ENCODE peak calls at places on chromosomes 2 and 18, in eight cellular contexts. One of them, this sample, is unnamed.

GRCh38 chr18:3771121-3771971 is 321.4 kb downstream of the TGIF1 start:
- DNase-seq in cardiac muscle cell: peak
- DNase-seq in psoas muscle: peak
- DNase-seq in Peyer's patch: peak
- DNase-seq in uterus: peak
- DNase-seq in neural progenitor cell: peak
- DNase-seq in Calu3: peak
- DNase-seq in kidney epithelial cell: peak
- DNase-seq in this sample: peak

GRCh38 chr2:162324953-162325352 is 6.5 kb upstream of the IFIH1 start:
- DNase-seq in neural progenitor cell: no peak
- DNase-seq in kidney epithelial cell: no peak
- DNase-seq in uterus: no peak
- DNase-seq in psoas muscle: no peak
- DNase-seq in Calu3: no peak
- DNase-seq in cardiac muscle cell: no peak
- DNase-seq in Peyer's patch: no peak
- DNase-seq in this sample: no peak

GRCh38 chr18:13500891-13501887 is 225.2 kb downstream of the FAM210A start:
- DNase-seq in kidney epithelial cell: peak
- DNase-seq in Calu3: peak
- DNase-seq in Peyer's patch: no peak
- DNase-seq in uterus: peak
- DNase-seq in neural progenitor cell: no peak
- DNase-seq in psoas muscle: peak
- DNase-seq in cardiac muscle cell: no peak
- DNase-seq in this sample: no peak

GRCh38 chr2:226579519-226579918 is 220.1 kb downstream of the IRS1 start:
- DNase-seq in Peyer's patch: no peak
- DNase-seq in neural progenitor cell: no peak
- DNase-seq in kidney epithelial cell: no peak
- DNase-seq in Calu3: no peak
- DNase-seq in cardiac muscle cell: no peak
- DNase-seq in psoas muscle: no peak
- DNase-seq in uterus: no peak
- DNase-seq in this sample: no peak

GRCh38 chr2:176686328-176686727 is 417.1 kb downstream of the MTX2 start:
- DNase-seq in psoas muscle: no peak
- DNase-seq in neural progenitor cell: no peak
- DNase-seq in kidney epithelial cell: no peak
- DNase-seq in uterus: no peak
- DNase-seq in cardiac muscle cell: no peak
- DNase-seq in Peyer's patch: no peak
- DNase-seq in Calu3: no peak
- DNase-seq in this sample: no peak

GRCh38 chr18:38940863-38941531 is 1375.4 kb upstream of the CELF4 start:
- DNase-seq in Calu3: peak
- DNase-seq in Peyer's patch: no peak
- DNase-seq in neural progenitor cell: no peak
- DNase-seq in kidney epithelial cell: peak
- DNase-seq in cardiac muscle cell: no peak
- DNase-seq in uterus: no peak
- DNase-seq in psoas muscle: no peak
- DNase-seq in this sample: no peak

GRCh38 chr2:160214461-160215055 is 14.5 kb upstream of the ITGB6 start:
- DNase-seq in Calu3: peak
- DNase-seq in cardiac muscle cell: no peak
- DNase-seq in uterus: peak
- DNase-seq in kidney epithelial cell: peak
- DNase-seq in Peyer's patch: no peak
- DNase-seq in psoas muscle: peak
- DNase-seq in neural progenitor cell: no peak
- DNase-seq in this sample: no peak

GRCh38 chr2:237723613-237724012 is 75.0 kb upstream of the RBM44 start:
- DNase-seq in Peyer's patch: peak
- DNase-seq in kidney epithelial cell: no peak
- DNase-seq in uterus: no peak
- DNase-seq in cardiac muscle cell: no peak
- DNase-seq in neural progenitor cell: peak
- DNase-seq in psoas muscle: no peak
- DNase-seq in Calu3: peak
- DNase-seq in this sample: no peak

GRCh38 chr2:143282684-143283083 is 153.5 kb downstream of the ARHGAP15 start:
- DNase-seq in psoas muscle: no peak
- DNase-seq in kidney epithelial cell: no peak
- DNase-seq in cardiac muscle cell: no peak
- DNase-seq in neural progenitor cell: peak
- DNase-seq in Calu3: no peak
- DNase-seq in uterus: no peak
- DNase-seq in Peyer's patch: no peak
- DNase-seq in this sample: no peak

GRCh38 chr2:219435701-219436100 is 1.1 kb downstream of the SPEG start:
- DNase-seq in psoas muscle: no peak
- DNase-seq in uterus: no peak
- DNase-seq in cardiac muscle cell: no peak
- DNase-seq in neural progenitor cell: no peak
- DNase-seq in kidney epithelial cell: no peak
- DNase-seq in Calu3: no peak
- DNase-seq in Peyer's patch: no peak
- DNase-seq in this sample: no peak

GRCh38 chr2:204335642-204336041 is 209.6 kb upstream of the PARD3B start:
- DNase-seq in kidney epithelial cell: no peak
- DNase-seq in uterus: no peak
- DNase-seq in psoas muscle: no peak
- DNase-seq in Calu3: no peak
- DNase-seq in neural progenitor cell: no peak
- DNase-seq in Peyer's patch: no peak
- DNase-seq in cardiac muscle cell: no peak
- DNase-seq in this sample: no peak

GRCh38 chr2:103410221-103410620 is 648.4 kb downstream of the TMEM182 start:
- DNase-seq in kidney epithelial cell: no peak
- DNase-seq in psoas muscle: no peak
- DNase-seq in Peyer's patch: no peak
- DNase-seq in Calu3: no peak
- DNase-seq in uterus: no peak
- DNase-seq in neural progenitor cell: no peak
- DNase-seq in cardiac muscle cell: no peak
- DNase-seq in this sample: no peak

GRCh38 chr18:30763913-30764350 is 278.6 kb downstream of the DSC3 start:
- DNase-seq in kidney epithelial cell: no peak
- DNase-seq in Peyer's patch: no peak
- DNase-seq in uterus: no peak
- DNase-seq in psoas muscle: no peak
- DNase-seq in cardiac muscle cell: peak
- DNase-seq in neural progenitor cell: peak
- DNase-seq in Calu3: no peak
- DNase-seq in this sample: no peak

GRCh38 chr2:15241929-15242328 is 319.2 kb downstream of the NBAS start:
- DNase-seq in Peyer's patch: no peak
- DNase-seq in neural progenitor cell: no peak
- DNase-seq in cardiac muscle cell: no peak
- DNase-seq in uterus: no peak
- DNase-seq in psoas muscle: no peak
- DNase-seq in kidney epithelial cell: no peak
- DNase-seq in Calu3: no peak
- DNase-seq in this sample: no peak

GRCh38 chr18:9782073-9782857 is 74.2 kb downstream of the RAB31 start:
- DNase-seq in Peyer's patch: no peak
- DNase-seq in neural progenitor cell: no peak
- DNase-seq in psoas muscle: no peak
- DNase-seq in kidney epithelial cell: peak
- DNase-seq in Calu3: no peak
- DNase-seq in uterus: peak
- DNase-seq in cardiac muscle cell: no peak
- DNase-seq in this sample: no peak

GRCh38 chr2:236459393-236459792 is 110.2 kb upstream of the ACKR3 start:
- DNase-seq in uterus: no peak
- DNase-seq in Calu3: no peak
- DNase-seq in neural progenitor cell: no peak
- DNase-seq in cardiac muscle cell: no peak
- DNase-seq in Peyer's patch: no peak
- DNase-seq in psoas muscle: no peak
- DNase-seq in kidney epithelial cell: no peak
- DNase-seq in this sample: no peak

GRCh38 chr2:122322815-122323214 is 567.4 kb downstream of the TSN start:
- DNase-seq in psoas muscle: no peak
- DNase-seq in neural progenitor cell: peak
- DNase-seq in Calu3: no peak
- DNase-seq in cardiac muscle cell: no peak
- DNase-seq in Peyer's patch: no peak
- DNase-seq in uterus: no peak
- DNase-seq in kidney epithelial cell: no peak
- DNase-seq in this sample: no peak

GRCh38 chr2:237403024-237403882 is 10.7 kb downstream of the COL6A3 start:
- DNase-seq in kidney epithelial cell: no peak
- DNase-seq in Peyer's patch: peak
- DNase-seq in uterus: peak
- DNase-seq in Calu3: no peak
- DNase-seq in cardiac muscle cell: no peak
- DNase-seq in neural progenitor cell: no peak
- DNase-seq in psoas muscle: peak
- DNase-seq in this sample: no peak

GRCh38 chr2:1960761-1961160 is 216.4 kb upstream of the PXDN start:
- DNase-seq in uterus: no peak
- DNase-seq in Peyer's patch: no peak
- DNase-seq in Calu3: no peak
- DNase-seq in kidney epithelial cell: no peak
- DNase-seq in neural progenitor cell: no peak
- DNase-seq in cardiac muscle cell: no peak
- DNase-seq in psoas muscle: no peak
- DNase-seq in this sample: no peak

GRCh38 chr18:74895686-74896085 is 298.0 kb downstream of the ZNF407 start:
- DNase-seq in cardiac muscle cell: no peak
- DNase-seq in Calu3: no peak
- DNase-seq in Peyer's patch: no peak
- DNase-seq in uterus: no peak
- DNase-seq in neural progenitor cell: peak
- DNase-seq in psoas muscle: no peak
- DNase-seq in kidney epithelial cell: peak
- DNase-seq in this sample: no peak

GRCh38 chr2:169495310-169495928 is 14.1 kb upstream of the KLHL41 start:
- DNase-seq in Calu3: no peak
- DNase-seq in psoas muscle: no peak
- DNase-seq in neural progenitor cell: no peak
- DNase-seq in Peyer's patch: no peak
- DNase-seq in kidney epithelial cell: no peak
- DNase-seq in uterus: no peak
- DNase-seq in cardiac muscle cell: no peak
- DNase-seq in this sample: no peak

GRCh38 chr2:98757904-98758421 is 27.0 kb upstream of the MGAT4A start:
- DNase-seq in psoas muscle: peak
- DNase-seq in cardiac muscle cell: no peak
- DNase-seq in uterus: peak
- DNase-seq in neural progenitor cell: no peak
- DNase-seq in Peyer's patch: peak
- DNase-seq in Calu3: peak
- DNase-seq in kidney epithelial cell: peak
- DNase-seq in this sample: no peak

GRCh38 chr2:142734231-142734630 is 143.2 kb upstream of the KYNU start:
- DNase-seq in kidney epithelial cell: no peak
- DNase-seq in uterus: no peak
- DNase-seq in Peyer's patch: no peak
- DNase-seq in psoas muscle: no peak
- DNase-seq in neural progenitor cell: no peak
- DNase-seq in Calu3: no peak
- DNase-seq in cardiac muscle cell: no peak
- DNase-seq in this sample: no peak

GRCh38 chr18:27608742-27609141 is 423.6 kb upstream of the CHST9 start:
- DNase-seq in psoas muscle: no peak
- DNase-seq in neural progenitor cell: no peak
- DNase-seq in Peyer's patch: no peak
- DNase-seq in kidney epithelial cell: no peak
- DNase-seq in Calu3: peak
- DNase-seq in uterus: no peak
- DNase-seq in cardiac muscle cell: no peak
- DNase-seq in this sample: no peak
- TF ChIP-seq CTCF in psoas muscle: peak
- TF ChIP-seq CTCF in neural progenitor cell: peak
- TF ChIP-seq CTCF in Peyer's patch: peak
- TF ChIP-seq CTCF in kidney epithelial cell: peak
- TF ChIP-seq CTCF in Calu3: peak
- TF ChIP-seq CTCF in uterus: no peak
- TF ChIP-seq CTCF in cardiac muscle cell: peak
- TF ChIP-seq CTCF in this sample: no peak

GRCh38 chr2:16725549-16725948 is 59.9 kb upstream of the CYRIA start:
- DNase-seq in Peyer's patch: no peak
- DNase-seq in psoas muscle: no peak
- DNase-seq in kidney epithelial cell: no peak
- DNase-seq in neural progenitor cell: no peak
- DNase-seq in uterus: no peak
- DNase-seq in Calu3: no peak
- DNase-seq in cardiac muscle cell: peak
- DNase-seq in this sample: no peak
- TF ChIP-seq CTCF in Peyer's patch: no peak
- TF ChIP-seq CTCF in psoas muscle: no peak
- TF ChIP-seq CTCF in kidney epithelial cell: no peak
- TF ChIP-seq CTCF in neural progenitor cell: no peak
- TF ChIP-seq CTCF in uterus: no peak
- TF ChIP-seq CTCF in Calu3: no peak
- TF ChIP-seq CTCF in cardiac muscle cell: no peak
- TF ChIP-seq CTCF in this sample: no peak

DNA sequence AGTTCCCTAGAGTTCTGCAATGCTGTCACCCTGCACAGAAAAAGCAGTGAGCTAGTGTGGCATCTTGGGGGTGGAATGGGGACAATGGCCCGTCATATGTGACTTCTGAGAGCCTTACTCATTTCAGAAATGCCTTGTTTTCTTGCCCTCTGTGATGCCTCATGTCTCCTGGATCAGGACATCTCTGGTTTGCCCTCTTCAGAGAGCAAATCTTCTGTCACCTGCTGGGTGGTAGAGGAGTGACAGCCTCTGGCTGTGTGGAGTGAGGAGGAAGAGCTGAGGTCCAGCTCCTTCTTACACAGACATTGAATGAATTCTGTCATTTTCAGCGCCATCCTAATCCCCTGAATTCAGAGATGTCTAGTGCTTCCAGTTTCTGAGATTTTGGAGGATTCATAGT is 55.6 kb upstream of the PHLPP1 start:
- DNase-seq in Peyer's patch: no peak
- DNase-seq in uterus: no peak
- DNase-seq in psoas muscle: no peak
- DNase-seq in Calu3: no peak
- DNase-seq in kidney epithelial cell: no peak
- DNase-seq in cardiac muscle cell: no peak
- DNase-seq in neural progenitor cell: peak
- DNase-seq in this sample: no peak
- TF ChIP-seq CTCF in Peyer's patch: no peak
- TF ChIP-seq CTCF in uterus: no peak
- TF ChIP-seq CTCF in psoas muscle: no peak
- TF ChIP-seq CTCF in Calu3: no peak
- TF ChIP-seq CTCF in kidney epithelial cell: no peak
- TF ChIP-seq CTCF in cardiac muscle cell: no peak
- TF ChIP-seq CTCF in neural progenitor cell: peak
- TF ChIP-seq CTCF in this sample: no peak

DNA sequence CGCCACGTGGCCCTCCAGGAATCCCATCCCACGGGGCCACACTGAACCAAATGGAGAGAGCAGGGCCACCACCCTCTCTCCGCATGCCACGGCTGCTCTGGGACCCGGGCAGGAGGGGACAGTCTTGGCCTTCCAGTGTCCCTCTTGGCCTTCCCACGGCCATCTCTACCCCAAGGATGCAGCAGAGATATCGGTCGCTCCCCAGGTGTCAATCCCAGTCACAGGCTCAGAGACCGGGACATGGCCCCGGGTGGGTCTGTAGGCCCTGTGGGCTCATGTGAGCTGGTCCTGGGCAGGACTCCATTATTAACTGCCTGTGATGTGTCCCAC is 15.3 kb downstream of the CAPN10 start:
- DNase-seq in uterus: no peak
- DNase-seq in neural progenitor cell: no peak
- DNase-seq in psoas muscle: peak
- DNase-seq in Calu3: no peak
- DNase-seq in Peyer's patch: peak
- DNase-seq in cardiac muscle cell: no peak
- DNase-seq in kidney epithelial cell: no peak
- DNase-seq in this sample: no peak
- TF ChIP-seq CTCF in uterus: no peak
- TF ChIP-seq CTCF in neural progenitor cell: no peak
- TF ChIP-seq CTCF in psoas muscle: no peak
- TF ChIP-seq CTCF in Calu3: no peak
- TF ChIP-seq CTCF in Peyer's patch: no peak
- TF ChIP-seq CTCF in cardiac muscle cell: no peak
- TF ChIP-seq CTCF in kidney epithelial cell: no peak
- TF ChIP-seq CTCF in this sample: no peak

This sample was measured in omental fat pad.